ENCODE peak calls at places on chromosomes 13 and 19, in seven cellular contexts. One of them, this sample, is unnamed.

GRCh38 chr19:12365094-12365371 is 450 bp downstream of the ZNF442 start:
- DNase-seq in GM12891: no peak
- DNase-seq in esophagus muscularis mucosa: no peak
- DNase-seq in transverse colon: peak
- DNase-seq in breast epithelium: peak
- DNase-seq in sigmoid colon: peak
- DNase-seq in upper lobe of left lung: peak
- DNase-seq in this sample: no peak

GRCh38 chr13:102000764-102001163 is 401.1 kb downstream of the FGF14 start:
- DNase-seq in sigmoid colon: no peak
- DNase-seq in upper lobe of left lung: no peak
- DNase-seq in GM12891: no peak
- DNase-seq in esophagus muscularis mucosa: no peak
- DNase-seq in breast epithelium: no peak
- DNase-seq in transverse colon: no peak
- DNase-seq in this sample: no peak

GRCh38 chr19:16036941-16037340 is 39.4 kb upstream of the TPM4 start:
- DNase-seq in GM12891: no peak
- DNase-seq in breast epithelium: no peak
- DNase-seq in upper lobe of left lung: no peak
- DNase-seq in transverse colon: no peak
- DNase-seq in sigmoid colon: no peak
- DNase-seq in esophagus muscularis mucosa: no peak
- DNase-seq in this sample: no peak

GRCh38 chr19:44988896-44989563 is 12.2 kb upstream of the RELB start:
- DNase-seq in esophagus muscularis mucosa: no peak
- DNase-seq in breast epithelium: no peak
- DNase-seq in upper lobe of left lung: peak
- DNase-seq in sigmoid colon: peak
- DNase-seq in transverse colon: peak
- DNase-seq in GM12891: peak
- DNase-seq in this sample: peak

GRCh38 chr13:85806553-85807175 is 7.4 kb upstream of the SLITRK6 start:
- DNase-seq in breast epithelium: no peak
- DNase-seq in transverse colon: no peak
- DNase-seq in upper lobe of left lung: no peak
- DNase-seq in GM12891: no peak
- DNase-seq in esophagus muscularis mucosa: no peak
- DNase-seq in sigmoid colon: no peak
- DNase-seq in this sample: no peak

GRCh38 chr19:48986211-48986610 is 6.9 kb downstream of the GYS1 start:
- DNase-seq in transverse colon: no peak
- DNase-seq in GM12891: no peak
- DNase-seq in sigmoid colon: no peak
- DNase-seq in upper lobe of left lung: no peak
- DNase-seq in esophagus muscularis mucosa: no peak
- DNase-seq in breast epithelium: no peak
- DNase-seq in this sample: no peak

GRCh38 chr19:12603714-12604113 is 6.9 kb downstream of the ZNF490 start:
- DNase-seq in upper lobe of left lung: no peak
- DNase-seq in transverse colon: peak
- DNase-seq in sigmoid colon: no peak
- DNase-seq in breast epithelium: no peak
- DNase-seq in esophagus muscularis mucosa: no peak
- DNase-seq in GM12891: peak
- DNase-seq in this sample: no peak

GRCh38 chr13:43937839-43938238 is 58.1 kb downstream of the LACC1 start:
- DNase-seq in esophagus muscularis mucosa: no peak
- DNase-seq in transverse colon: no peak
- DNase-seq in upper lobe of left lung: no peak
- DNase-seq in sigmoid colon: no peak
- DNase-seq in GM12891: no peak
- DNase-seq in breast epithelium: no peak
- DNase-seq in this sample: no peak

GRCh38 chr13:31864307-31864706 is 125.0 kb downstream of the RXFP2 start:
- DNase-seq in transverse colon: no peak
- DNase-seq in esophagus muscularis mucosa: no peak
- DNase-seq in upper lobe of left lung: no peak
- DNase-seq in sigmoid colon: no peak
- DNase-seq in breast epithelium: no peak
- DNase-seq in GM12891: no peak
- DNase-seq in this sample: no peak

GRCh38 chr13:75181906-75182305 is 300.1 kb downstream of the TBC1D4 start:
- DNase-seq in esophagus muscularis mucosa: no peak
- DNase-seq in upper lobe of left lung: no peak
- DNase-seq in transverse colon: no peak
- DNase-seq in GM12891: no peak
- DNase-seq in breast epithelium: no peak
- DNase-seq in sigmoid colon: no peak
- DNase-seq in this sample: no peak

GRCh38 chr13:71867101-71867814 is at the start of gene DACH1:
- DNase-seq in transverse colon: peak
- DNase-seq in breast epithelium: no peak
- DNase-seq in GM12891: peak
- DNase-seq in upper lobe of left lung: peak
- DNase-seq in sigmoid colon: no peak
- DNase-seq in esophagus muscularis mucosa: no peak
- DNase-seq in this sample: peak

GRCh38 chr19:39067104-39067503 is 17.1 kb upstream of the ACP7 start:
- DNase-seq in sigmoid colon: no peak
- DNase-seq in transverse colon: no peak
- DNase-seq in upper lobe of left lung: no peak
- DNase-seq in breast epithelium: no peak
- DNase-seq in esophagus muscularis mucosa: no peak
- DNase-seq in GM12891: no peak
- DNase-seq in this sample: no peak

GRCh38 chr13:38602261-38602660 is 84.6 kb upstream of the FREM2 start:
- DNase-seq in transverse colon: no peak
- DNase-seq in GM12891: no peak
- DNase-seq in sigmoid colon: no peak
- DNase-seq in breast epithelium: no peak
- DNase-seq in esophagus muscularis mucosa: no peak
- DNase-seq in upper lobe of left lung: no peak
- DNase-seq in this sample: no peak

GRCh38 chr13:91185294-91185863 is 162.1 kb upstream of the MIR17HG start:
- DNase-seq in sigmoid colon: no peak
- DNase-seq in GM12891: no peak
- DNase-seq in upper lobe of left lung: no peak
- DNase-seq in esophagus muscularis mucosa: no peak
- DNase-seq in transverse colon: no peak
- DNase-seq in breast epithelium: no peak
- DNase-seq in this sample: no peak

GRCh38 chr13:78298657-78299056 is 304.7 kb downstream of the POU4F1 start:
- DNase-seq in breast epithelium: no peak
- DNase-seq in transverse colon: no peak
- DNase-seq in GM12891: no peak
- DNase-seq in upper lobe of left lung: no peak
- DNase-seq in esophagus muscularis mucosa: no peak
- DNase-seq in sigmoid colon: no peak
- DNase-seq in this sample: no peak

GRCh38 chr13:112248909-112249592 is 127.1 kb upstream of the SPACA7 start:
- DNase-seq in esophagus muscularis mucosa: peak
- DNase-seq in transverse colon: no peak
- DNase-seq in breast epithelium: no peak
- DNase-seq in upper lobe of left lung: no peak
- DNase-seq in sigmoid colon: no peak
- DNase-seq in GM12891: no peak
- DNase-seq in this sample: peak

GRCh38 chr19:48558018-48558684 is 6.2 kb downstream of the SULT2B1 start:
- DNase-seq in upper lobe of left lung: peak
- DNase-seq in transverse colon: peak
- DNase-seq in esophagus muscularis mucosa: no peak
- DNase-seq in sigmoid colon: no peak
- DNase-seq in GM12891: no peak
- DNase-seq in breast epithelium: no peak
- DNase-seq in this sample: no peak

GRCh38 chr19:4403005-4403761 is 743 bp downstream of the CHAF1A start:
- DNase-seq in transverse colon: no peak
- DNase-seq in breast epithelium: no peak
- DNase-seq in sigmoid colon: no peak
- DNase-seq in esophagus muscularis mucosa: no peak
- DNase-seq in GM12891: no peak
- DNase-seq in upper lobe of left lung: no peak
- DNase-seq in this sample: no peak
- TF ChIP-seq POLR2AphosphoS5 in transverse colon: no peak
- TF ChIP-seq POLR2AphosphoS5 in breast epithelium: no peak
- TF ChIP-seq POLR2AphosphoS5 in sigmoid colon: no peak
- TF ChIP-seq POLR2AphosphoS5 in esophagus muscularis mucosa: no peak
- TF ChIP-seq POLR2AphosphoS5 in GM12891: no peak
- TF ChIP-seq POLR2AphosphoS5 in upper lobe of left lung: no peak
- TF ChIP-seq POLR2AphosphoS5 in this sample: no peak

DNA sequence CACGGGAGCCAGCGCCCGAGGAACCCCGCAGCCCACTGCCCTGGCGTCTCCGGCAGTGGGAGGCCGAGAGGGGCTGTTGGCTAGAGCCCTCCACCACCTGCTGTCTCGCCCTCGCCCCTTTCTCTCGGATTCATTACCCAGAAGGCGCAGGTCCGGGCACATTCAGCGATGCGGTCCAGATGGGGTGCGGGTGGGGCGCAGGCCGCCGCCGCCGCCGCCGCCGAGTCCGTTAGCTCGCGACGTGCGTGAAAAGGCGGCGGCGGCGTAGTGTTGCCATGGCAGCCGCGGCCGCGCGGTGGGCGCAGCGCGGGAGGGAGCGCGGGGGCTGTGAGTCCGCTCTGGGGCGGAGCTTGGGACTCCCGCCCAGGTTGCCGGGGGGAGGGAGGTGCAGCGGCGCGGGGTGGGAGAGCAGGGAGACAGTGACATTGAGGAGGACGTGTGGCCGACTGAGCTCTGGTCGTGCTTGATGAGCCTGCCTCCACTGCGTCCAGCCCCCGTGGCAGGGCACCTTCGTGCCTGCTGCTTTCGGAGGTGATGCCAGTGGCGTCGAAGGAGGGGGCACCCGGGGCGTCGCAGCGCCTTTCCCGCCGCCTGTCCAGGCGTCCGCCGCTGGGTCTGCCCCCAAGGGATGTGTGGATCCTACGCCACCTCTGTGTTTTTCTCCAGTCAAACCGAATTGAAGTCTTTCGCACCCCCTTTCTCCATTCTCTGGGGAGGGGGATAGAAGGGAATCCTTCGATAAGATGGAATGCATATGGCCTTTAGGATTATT is at the start of gene KATNAL1:
- DNase-seq in transverse colon: peak
- DNase-seq in sigmoid colon: peak
- DNase-seq in esophagus muscularis mucosa: no peak
- DNase-seq in breast epithelium: peak
- DNase-seq in upper lobe of left lung: peak
- DNase-seq in GM12891: peak
- DNase-seq in this sample: peak
- TF ChIP-seq POLR2AphosphoS5 in transverse colon: peak
- TF ChIP-seq POLR2AphosphoS5 in sigmoid colon: peak
- TF ChIP-seq POLR2AphosphoS5 in esophagus muscularis mucosa: peak
- TF ChIP-seq POLR2AphosphoS5 in breast epithelium: peak
- TF ChIP-seq POLR2AphosphoS5 in upper lobe of left lung: no peak
- TF ChIP-seq POLR2AphosphoS5 in GM12891: peak
- TF ChIP-seq POLR2AphosphoS5 in this sample: peak

GRCh38 chr19:4200940-4201542 is 18.6 kb downstream of the ANKRD24 start:
- DNase-seq in transverse colon: no peak
- DNase-seq in GM12891: no peak
- DNase-seq in esophagus muscularis mucosa: no peak
- DNase-seq in sigmoid colon: no peak
- DNase-seq in breast epithelium: no peak
- DNase-seq in upper lobe of left lung: no peak
- DNase-seq in this sample: no peak

GRCh38 chr19:4197625-4198466 is 15.4 kb downstream of the ANKRD24 start:
- DNase-seq in transverse colon: no peak
- DNase-seq in breast epithelium: no peak
- DNase-seq in sigmoid colon: no peak
- DNase-seq in upper lobe of left lung: no peak
- DNase-seq in GM12891: peak
- DNase-seq in esophagus muscularis mucosa: no peak
- DNase-seq in this sample: no peak

GRCh38 chr19:4199699-4200293 is 17.3 kb downstream of the ANKRD24 start:
- DNase-seq in sigmoid colon: no peak
- DNase-seq in transverse colon: peak
- DNase-seq in breast epithelium: no peak
- DNase-seq in GM12891: no peak
- DNase-seq in upper lobe of left lung: no peak
- DNase-seq in esophagus muscularis mucosa: no peak
- DNase-seq in this sample: no peak

GRCh38 chr19:4198467-4199126 is 16.1 kb downstream of the ANKRD24 start:
- DNase-seq in esophagus muscularis mucosa: no peak
- DNase-seq in GM12891: no peak
- DNase-seq in transverse colon: no peak
- DNase-seq in breast epithelium: no peak
- DNase-seq in sigmoid colon: no peak
- DNase-seq in upper lobe of left lung: no peak
- DNase-seq in this sample: no peak

DNA sequence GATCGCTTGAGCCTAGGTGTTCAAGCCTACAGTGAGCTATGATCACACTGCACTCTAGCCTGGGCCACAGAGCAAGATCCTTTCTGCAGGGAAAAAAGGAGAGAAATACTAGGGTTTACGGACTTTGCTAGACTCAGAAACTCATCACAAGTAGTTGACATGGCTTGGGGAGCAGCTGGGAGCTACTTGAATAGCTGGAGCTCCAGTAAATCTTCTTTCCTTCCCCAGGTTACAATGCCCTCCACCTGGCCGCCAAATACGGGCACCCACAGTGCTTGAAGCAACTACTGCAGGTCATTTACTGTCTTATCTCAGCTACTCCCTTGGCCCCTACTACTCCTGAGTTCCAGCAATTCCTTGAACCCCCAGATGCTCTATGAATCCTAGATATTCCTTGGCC is 19.3 kb downstream of the ANKRD24 start:
- DNase-seq in sigmoid colon: no peak
- DNase-seq in breast epithelium: no peak
- DNase-seq in GM12891: no peak
- DNase-seq in esophagus muscularis mucosa: no peak
- DNase-seq in upper lobe of left lung: no peak
- DNase-seq in transverse colon: no peak
- DNase-seq in this sample: no peak
- TF ChIP-seq POLR2AphosphoS5 in sigmoid colon: no peak
- TF ChIP-seq POLR2AphosphoS5 in breast epithelium: no peak
- TF ChIP-seq POLR2AphosphoS5 in GM12891: no peak
- TF ChIP-seq POLR2AphosphoS5 in esophagus muscularis mucosa: no peak
- TF ChIP-seq POLR2AphosphoS5 in upper lobe of left lung: no peak
- TF ChIP-seq POLR2AphosphoS5 in transverse colon: no peak
- TF ChIP-seq POLR2AphosphoS5 in this sample: no peak

GRCh38 chr19:3453840-3454239 is 26.5 kb downstream of the SMIM24 start:
- DNase-seq in esophagus muscularis mucosa: no peak
- DNase-seq in GM12891: no peak
- DNase-seq in transverse colon: no peak
- DNase-seq in upper lobe of left lung: no peak
- DNase-seq in sigmoid colon: no peak
- DNase-seq in breast epithelium: no peak
- DNase-seq in this sample: no peak

GRCh38 chr19:3451451-3451866 is 28.9 kb downstream of the SMIM24 start:
- DNase-seq in transverse colon: no peak
- DNase-seq in upper lobe of left lung: no peak
- DNase-seq in sigmoid colon: no peak
- DNase-seq in esophagus muscularis mucosa: no peak
- DNase-seq in GM12891: no peak
- DNase-seq in breast epithelium: no peak
- DNase-seq in this sample: no peak

GRCh38 chr19:3448616-3449334 is 31.6 kb downstream of the SMIM24 start:
- DNase-seq in transverse colon: no peak
- DNase-seq in esophagus muscularis mucosa: no peak
- DNase-seq in sigmoid colon: no peak
- DNase-seq in upper lobe of left lung: no peak
- DNase-seq in GM12891: no peak
- DNase-seq in breast epithelium: no peak
- DNase-seq in this sample: no peak

GRCh38 chr19:3452456-3453068 is 27.8 kb downstream of the SMIM24 start:
- DNase-seq in breast epithelium: no peak
- DNase-seq in esophagus muscularis mucosa: no peak
- DNase-seq in GM12891: no peak
- DNase-seq in transverse colon: no peak
- DNase-seq in sigmoid colon: no peak
- DNase-seq in upper lobe of left lung: no peak
- DNase-seq in this sample: no peak

GRCh38 chr19:3450796-3451411 is 29.4 kb downstream of the SMIM24 start:
- DNase-seq in sigmoid colon: peak
- DNase-seq in transverse colon: peak
- DNase-seq in breast epithelium: no peak
- DNase-seq in upper lobe of left lung: peak
- DNase-seq in esophagus muscularis mucosa: peak
- DNase-seq in GM12891: no peak
- DNase-seq in this sample: no peak
- TF ChIP-seq POLR2AphosphoS5 in sigmoid colon: peak
- TF ChIP-seq POLR2AphosphoS5 in transverse colon: peak
- TF ChIP-seq POLR2AphosphoS5 in breast epithelium: peak
- TF ChIP-seq POLR2AphosphoS5 in upper lobe of left lung: peak
- TF ChIP-seq POLR2AphosphoS5 in esophagus muscularis mucosa: peak
- TF ChIP-seq POLR2AphosphoS5 in GM12891: no peak
- TF ChIP-seq POLR2AphosphoS5 in this sample: peak